ENCODE peak calls at places on chromosomes 13 and 19, in five cellular contexts. M is IMR-90, N is mesenchymal stem cell, I is neuronal stem cell, B is H1. F is an unnamed sample.

GRCh38 chr13:85772379-85772778 is 26.8 kb downstream of the SLITRK6 start:
- DNase-seq in M (peak), I (no peak), B (no peak), N (peak), F (no peak)

GRCh38 chr19:41426952-41427646 is at the start of gene B3GNT8:
- DNase-seq in M (peak), N (peak), I (peak), B (peak), F (peak)

GRCh38 chr13:105436946-105437345 is 1098.5 kb downstream of the EFNB2 start:
- DNase-seq in N (no peak), M (no peak), I (no peak), B (no peak), F (no peak)

GRCh38 chr19:42111384-42111783 is 20.9 kb downstream of the POU2F2 start:
- DNase-seq in I (no peak), M (peak), N (peak), B (no peak), F (no peak)

GRCh38 chr13:112657850-112658445 is 31.9 kb upstream of the ATP11A start:
- DNase-seq in B (no peak), N (peak), I (no peak), M (peak), F (peak)

GRCh38 chr19:44585371-44586141 is 27.8 kb upstream of the IGSF23 start:
- DNase-seq in N (no peak), B (no peak), I (no peak), M (peak), F (no peak)

GRCh38 chr19:11265785-11266236 is 3.5 kb upstream of the DOCK6 start:
- DNase-seq in I (no peak), M (no peak), B (no peak), N (no peak), F (no peak)

GRCh38 chr19:16447015-16447384 is 24.8 kb downstream of the EPS15L1 start:
- DNase-seq in M (peak), N (peak), B (no peak), I (no peak), F (no peak)

GRCh38 chr19:56764296-56764695 is 76.2 kb downstream of the PEG3 start:
- DNase-seq in N (no peak), I (no peak), M (no peak), B (no peak), F (no peak)

GRCh38 chr13:113837554-113838355 is 26.1 kb downstream of the GAS6 start:
- DNase-seq in M (peak), B (no peak), I (no peak), N (peak), F (peak)

GRCh38 chr13:112160558-112160957 is 93.6 kb downstream of the SOX1 start:
- DNase-seq in N (no peak), I (no peak), B (no peak), M (no peak), F (no peak)

GRCh38 chr13:80469841-80470378 is 129.0 kb upstream of the SPRY2 start:
- DNase-seq in N (peak), B (no peak), I (no peak), M (peak), F (no peak)

GRCh38 chr19:29671393-29672076 is 6.3 kb downstream of the PLEKHF1 start:
- DNase-seq in B (no peak), I (no peak), N (peak), M (no peak), F (no peak)

GRCh38 chr13:111460548-111461444 is 140.4 kb downstream of the TEX29 start:
- DNase-seq in I (no peak), B (peak), N (peak), M (peak), F (peak)

GRCh38 chr19:45591004-45591637 is 6.5 kb upstream of the OPA3 start:
- DNase-seq in I (no peak), M (peak), B (no peak), N (no peak), F (peak)

GRCh38 chr13:67175836-67176235 is 54.3 kb downstream of the PCDH9 start:
- DNase-seq in M (no peak), I (no peak), B (no peak), N (no peak), F (no peak)

GRCh38 chr13:41613471-41613870 is 156.1 kb downstream of the RGCC start:
- DNase-seq in I (no peak), M (no peak), B (no peak), N (peak), F (no peak)

GRCh38 chr19:47331931-47332547 is at the start of gene C5AR2:
- DNase-seq in B (no peak), N (no peak), M (no peak), I (no peak), F (no peak)

GRCh38 chr19:16588824-16589577 is 16.8 kb upstream of the SLC35E1 start:
- DNase-seq in B (no peak), I (no peak), N (no peak), M (no peak), F (no peak)

GRCh38 chr19:35346193-35347052 is 1.3 kb upstream of the FFAR1 start:
- DNase-seq in B (no peak), I (no peak), N (no peak), M (no peak), F (peak)

GRCh38 chr13:31424130-31424729 is 224.5 kb downstream of the B3GLCT start:
- DNase-seq in M (peak), B (peak), I (peak), N (peak), F (peak)

GRCh38 chr19:6297202-6297601 is 17.4 kb upstream of the MLLT1 start:
- DNase-seq in B (no peak), M (no peak), N (no peak), I (no peak), F (no peak)

GRCh38 chr13:45447050-45447661 is 17.6 kb upstream of the COG3 start:
- DNase-seq in N (no peak), B (no peak), M (no peak), I (no peak), F (no peak)

GRCh38 chr19:2609389-2610116 is 92.9 kb downstream of the GNG7 start:
- DNase-seq in N (no peak), M (no peak), I (no peak), B (no peak), F (no peak)

GRCh38 chr13:112141643-112142400 is 74.9 kb downstream of the SOX1 start:
- DNase-seq in M (no peak), B (no peak), I (no peak), N (no peak), F (no peak)

GRCh38 chr13:97256343-97256783 is 34.2 kb downstream of the MBNL2 start:
- DNase-seq in B (no peak), N (peak), M (peak), I (no peak), F (no peak)

GRCh38 chr19:10565028-10565566 is 713 bp downstream of the KRI1 start:
- DNase-seq in I (peak), N (peak), M (peak), B (no peak), F (peak)

GRCh38 chr13:55000844-55001243 is 1972.2 kb downstream of the OLFM4 start:
- DNase-seq in B (no peak), N (no peak), I (no peak), M (no peak), F (peak)

GRCh38 chr19:33250500-33250899 is 24.9 kb upstream of the SLC7A10 start:
- DNase-seq in I (no peak), M (no peak), B (no peak), N (no peak), F (no peak)

GRCh38 chr19:40247178-40247577 is 20.7 kb upstream of the CCNP start:
- DNase-seq in B (no peak), M (no peak), I (no peak), N (no peak), F (no peak)

GRCh38 chr19:10105241-10106099 is 692 bp upstream of the PPAN start:
- DNase-seq in B (no peak), N (no peak), I (no peak), M (no peak), F (no peak)

GRCh38 chr13:96474158-96474606 is 384.3 kb downstream of the HS6ST3 start:
- DNase-seq in M (no peak), N (no peak), I (no peak), B (no peak), F (no peak)

GRCh38 chr13:24184265-24184841 is 23.8 kb downstream of the SPATA13 start:
- DNase-seq in M (no peak), B (no peak), I (no peak), N (no peak), F (no peak)

GRCh38 chr19:7063339-7063738 is 4.9 kb upstream of the MBD3L3 start:
- DNase-seq in B (no peak), I (no peak), M (no peak), N (no peak), F (no peak)

DNA sequence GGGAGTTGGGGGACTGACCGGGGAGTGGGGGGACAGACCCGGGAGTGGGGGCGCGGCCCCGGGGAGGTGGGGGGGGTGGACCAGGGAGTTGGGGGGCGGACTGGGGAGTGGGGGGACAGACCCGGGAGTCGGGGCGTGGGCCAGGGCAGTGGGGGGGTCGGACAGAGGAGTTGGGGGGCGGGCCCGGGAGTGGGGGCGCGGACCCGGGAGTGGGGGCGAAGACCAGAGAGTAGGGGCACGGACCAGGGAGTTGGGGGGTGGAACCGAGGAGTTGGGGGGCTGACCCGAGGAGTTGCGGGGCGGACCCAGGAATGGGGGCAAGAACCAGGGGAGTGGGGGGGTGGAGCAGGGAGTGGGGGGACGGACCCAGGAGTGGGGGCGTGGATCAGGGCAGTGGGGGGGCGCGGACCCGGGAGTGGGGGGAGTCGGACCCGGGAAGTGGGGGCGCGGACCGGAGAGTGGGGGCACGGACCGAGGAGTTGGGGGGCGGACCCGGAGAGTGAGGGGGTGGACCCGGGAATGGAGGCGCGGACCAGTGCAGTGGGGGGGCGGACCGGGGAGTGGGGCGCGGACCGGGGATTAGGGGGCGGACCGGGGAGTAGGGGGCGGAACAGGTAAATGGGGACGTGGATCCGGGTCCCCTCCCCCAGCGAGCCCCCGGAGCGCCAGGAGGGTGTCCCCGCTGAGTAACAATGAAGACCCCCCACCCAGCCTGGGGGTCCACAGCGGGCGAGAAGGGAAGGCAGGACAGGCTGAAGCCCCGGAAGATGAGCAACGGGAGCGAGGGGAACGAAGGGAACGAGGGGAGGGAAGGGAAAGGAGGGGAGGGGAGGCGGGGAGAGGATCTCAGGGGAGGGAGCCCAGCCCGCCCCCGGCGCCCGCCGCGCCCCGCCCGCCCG is 589 bp downstream of the R3HDM4 start:
- DNase-seq in B (no peak), N (no peak), I (no peak), M (no peak), F (no peak)
- H2BK120ac ChIP-seq in B (no peak), N (peak), I (no peak), M (no peak), F (no peak)

GRCh38 chr19:38384209-38385027 is 3.4 kb downstream of the GGN start:
- DNase-seq in N (peak), M (no peak), I (no peak), B (no peak), F (peak)

GRCh38 chr19:38383743-38384142 is 4.1 kb downstream of the GGN start:
- DNase-seq in M (no peak), N (no peak), B (no peak), I (no peak), F (no peak)

GRCh38 chr19:38383184-38383583 is 4.7 kb downstream of the GGN start:
- DNase-seq in B (no peak), I (no peak), N (no peak), M (no peak), F (no peak)

GRCh38 chr19:38378866-38379265 is 4.5 kb downstream of the PSMD8 start:
- DNase-seq in M (peak), N (no peak), I (no peak), B (no peak), F (no peak)

GRCh38 chr19:38381138-38381537 is 6.7 kb downstream of the GGN start:
- DNase-seq in B (no peak), I (no peak), M (no peak), N (no peak), F (no peak)
- H4K91ac ChIP-seq in B (no peak), I (no peak), M (no peak), N (no peak), F (no peak)

DNA sequence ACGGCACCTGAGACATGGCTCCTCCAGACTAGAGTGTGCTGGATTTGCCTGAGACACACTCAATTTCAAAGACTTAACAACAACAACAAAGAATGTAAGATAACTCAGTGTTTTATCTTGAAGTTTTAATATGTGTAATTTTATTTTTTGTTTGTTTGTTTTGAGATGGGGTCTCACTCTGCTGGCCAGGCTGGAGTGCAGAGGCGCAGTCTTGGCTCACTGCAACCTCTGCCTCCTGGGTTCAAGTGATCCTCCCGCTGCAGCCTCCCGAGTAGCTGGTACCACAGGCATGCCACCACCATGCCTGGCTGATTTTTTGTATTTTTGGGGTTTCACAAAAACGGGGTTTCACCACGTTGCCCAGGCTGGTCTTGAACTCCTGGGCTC is 131.4 kb upstream of the RNF113B start:
- DNase-seq in N (no peak), B (no peak), I (no peak), M (no peak), F (no peak)
- H3K27ac ChIP-seq in N (no peak), B (no peak), I (no peak), M (peak), F (no peak)

GRCh38 chr19:12938054-12938535 is 314 bp upstream of the CALR start:
- DNase-seq in N (peak), B (peak), M (peak), I (peak), F (peak)
- H2BK120ac ChIP-seq in N (no peak), B (peak), M (peak), I (peak), F (no peak)

GRCh38 chr19:53662209-53662608 is 30.4 kb downstream of the DPRX start:
- DNase-seq in N (no peak), M (no peak), I (no peak), B (no peak), F (no peak)
- H4K91ac ChIP-seq in N (no peak), M (no peak), I (no peak), B (peak), F (no peak)

GRCh38 chr19:51520710-51521109 is 10.8 kb downstream of the SIGLEC6 start:
- DNase-seq in I (no peak), N (no peak), B (no peak), M (no peak), F (no peak)
- H3K27ac ChIP-seq in I (no peak), N (no peak), B (no peak), M (no peak), F (no peak)

DNA sequence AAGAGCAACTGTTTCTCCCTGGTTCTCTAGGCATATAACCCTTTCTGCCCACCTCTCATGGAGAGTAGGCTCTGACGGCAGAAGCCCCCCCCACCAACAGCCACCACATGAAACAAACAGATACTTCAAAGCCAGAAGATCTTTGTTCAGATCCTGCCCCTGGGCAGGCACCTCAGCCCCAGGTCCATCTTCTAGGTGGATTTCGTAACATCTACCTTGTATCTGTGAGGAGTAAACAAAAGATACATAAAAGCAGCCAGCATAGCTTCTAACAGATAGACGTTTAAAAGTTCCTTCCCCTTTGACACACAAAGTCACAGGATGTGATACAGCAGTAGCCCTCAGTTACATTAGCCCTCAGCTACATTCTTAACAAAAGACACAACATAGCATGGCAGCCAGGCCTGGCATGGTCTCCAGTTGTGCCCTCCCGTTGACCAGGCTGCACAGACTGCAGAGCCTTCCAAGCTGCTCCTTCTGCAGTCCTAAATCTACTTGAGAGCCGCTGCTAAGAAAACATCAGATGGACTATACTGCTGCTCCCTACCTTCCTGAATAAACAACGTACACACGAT is 35.4 kb downstream of the BRD4 start:
- DNase-seq in I (no peak), N (no peak), M (no peak), B (no peak), F (no peak)
- H2BK120ac ChIP-seq in I (no peak), N (no peak), M (peak), B (no peak), F (no peak)